ENCODE peak calls at places on chromosomes 11 and 22, in five cellular contexts. T, U, W, H and Y are unnamed samples.
A peak's percentile ranks its signal among the peaks of the same experiment; 100 is the strongest.

GRCh38 chr11:44957051-44957515 is 6.4 kb upstream of the TP53I11 start:
- ATAC-seq in T (no peak), H (no peak), W (no peak), U (no peak), Y (peak; percentile 27)

GRCh38 chr11:83078269-83078668 is 6.6 kb upstream of the RAB30 start:
- ATAC-seq in W (no peak), H (no peak), U (no peak), T (no peak), Y (no peak)

GRCh38 chr11:126007263-126007662 is 55.4 kb downstream of the CDON start:
- ATAC-seq in H (peak; percentile 81), U (no peak), W (peak; percentile 85), T (peak; percentile 79), Y (peak; percentile 58)

GRCh38 chr11:16612234-16612571 is 126.2 kb upstream of the C11orf58 start:
- ATAC-seq in H (no peak), T (no peak), U (no peak), W (no peak), Y (no peak)

GRCh38 chr11:113722934-113723333 is 16.8 kb upstream of the TMPRSS5 start:
- ATAC-seq in W (no peak), U (no peak), H (no peak), T (no peak), Y (no peak)

GRCh38 chr11:12745787-12746186 is 71.6 kb downstream of the TEAD1 start:
- ATAC-seq in W (no peak), U (no peak), T (no peak), H (no peak), Y (no peak)

GRCh38 chr11:34633990-34634725 is 13.3 kb downstream of the EHF start:
- ATAC-seq in U (peak; percentile 34), T (peak; percentile 6), W (no peak), H (no peak), Y (no peak)

GRCh38 chr11:17598700-17599459 is 51.8 kb downstream of the OTOG start:
- ATAC-seq in U (peak; percentile 75), W (peak; percentile 79), H (peak; percentile 73), T (peak; percentile 92), Y (peak; percentile 67)

GRCh38 chr11:19316434-19316833 is 75.7 kb upstream of the E2F8 start:
- ATAC-seq in H (no peak), T (peak; percentile 26), U (no peak), W (peak; percentile 85), Y (peak; percentile 54)

GRCh38 chr11:42576318-42576717 is 735.5 kb upstream of the API5 start:
- ATAC-seq in U (no peak), H (no peak), T (no peak), W (no peak), Y (no peak)

GRCh38 chr22:32539631-32540449 is 65.2 kb downstream of the FBXO7 start:
- ATAC-seq in U (peak; percentile 5), H (peak; percentile 79), W (peak; percentile 51), T (peak; percentile 55), Y (peak; percentile 17)

GRCh38 chr11:23520226-23520960 is 660.1 kb upstream of the CCDC179 start:
- ATAC-seq in W (no peak), H (no peak), U (no peak), T (no peak), Y (no peak)

GRCh38 chr11:104946907-104947306 is 21.5 kb downstream of the CASP4 start:
- ATAC-seq in U (peak; percentile 53), H (peak; percentile 53), T (peak; percentile 75), W (peak; percentile 63), Y (no peak)

GRCh38 chr11:19744130-19744529 is 31.5 kb downstream of the NAV2 start:
- ATAC-seq in W (no peak), H (no peak), T (no peak), U (no peak), Y (no peak)

GRCh38 chr11:63869686-63870085 is 30.8 kb downstream of the MARK2 start:
- ATAC-seq in W (no peak), T (no peak), H (no peak), U (no peak), Y (no peak)

GRCh38 chr11:291281-292210 is 2.6 kb downstream of the PGGHG start:
- ATAC-seq in U (no peak), H (no peak), T (no peak), W (no peak), Y (no peak)

GRCh38 chr11:47611240-47611863 is 17.1 kb upstream of the C1QTNF4 start:
- ATAC-seq in T (peak; percentile 51), W (no peak), U (no peak), H (no peak), Y (no peak)

GRCh38 chr11:46472662-46472994 is 81.1 kb upstream of the CHRM4 start:
- ATAC-seq in T (peak; percentile 88), H (peak; percentile 71), U (peak; percentile 84), W (peak; percentile 76), Y (no peak)

GRCh38 chr11:123197711-123198110 is 2.7 kb upstream of the CLMP start:
- ATAC-seq in T (no peak), H (no peak), W (no peak), U (no peak), Y (no peak)

GRCh38 chr11:123209591-123209990 is 14.5 kb upstream of the CLMP start:
- ATAC-seq in H (no peak), W (no peak), T (no peak), U (no peak), Y (no peak)

GRCh38 chr11:130489716-130490115 is 41.3 kb downstream of the ADAMTS15 start:
- ATAC-seq in H (no peak), T (no peak), U (no peak), W (no peak), Y (no peak)

DNA sequence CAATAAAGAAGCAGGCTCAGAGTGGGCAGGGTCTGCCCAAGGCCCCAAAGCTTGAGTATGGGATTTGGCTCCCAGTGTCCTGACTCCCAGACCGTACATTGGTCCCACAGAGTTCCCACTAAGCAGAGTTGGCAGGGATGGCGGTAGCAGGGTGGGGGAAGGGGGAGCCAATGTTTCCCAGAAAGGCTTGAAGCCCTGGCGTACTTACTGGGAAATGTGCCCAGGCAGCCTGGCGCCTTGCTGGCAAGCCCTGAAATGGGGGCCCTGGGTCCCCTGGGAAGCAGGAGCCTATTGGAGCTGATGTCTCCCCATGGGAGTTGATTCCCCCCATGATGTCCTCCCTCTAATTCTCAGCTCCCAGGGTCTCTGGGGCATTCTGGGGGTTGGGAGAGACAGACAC is 9.3 kb downstream of the ARHGEF17 start:
- ATAC-seq in U (no peak), T (peak; percentile 40), H (peak; percentile 67), W (peak; percentile 53), Y (peak; percentile 52)
- H3K4me1 ChIP-seq in U (peaks cover 43% of the 10 kb centered on the region), T (peaks cover 61% of the 10 kb centered on the region), H (peaks cover 100% of the 10 kb centered on the region), W (peaks cover 57% of the 10 kb centered on the region), Y (peaks cover 13% of the 10 kb centered on the region)

DNA sequence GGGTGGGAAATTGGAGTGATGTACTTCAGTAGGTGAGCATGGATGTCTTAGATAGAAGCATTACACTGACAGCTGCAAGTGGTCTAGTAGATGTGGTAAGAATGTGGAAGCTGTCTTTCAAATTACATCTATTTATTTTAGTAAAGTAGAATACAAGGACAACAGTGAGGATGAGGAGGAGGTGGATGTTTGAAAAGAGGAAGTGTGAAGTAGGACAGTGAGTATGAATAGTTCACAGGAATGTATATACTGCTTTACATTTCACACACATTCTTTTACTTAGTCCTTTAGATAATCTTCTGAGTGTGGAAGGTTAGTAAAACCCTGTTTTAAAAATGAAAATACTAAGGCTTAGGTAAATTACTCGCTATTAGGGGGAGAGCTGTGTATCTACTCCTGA is 64.3 kb downstream of the HIPK3 start:
- ATAC-seq in T (no peak), W (no peak), H (no peak), U (no peak), Y (no peak)
- H3K4me1 ChIP-seq in T (peaks cover 8% of the 10 kb centered on the region), W (peaks cover 12% of the 10 kb centered on the region), H (peaks cover 97% of the 10 kb centered on the region), U (peaks cover 40% of the 10 kb centered on the region), Y (peaks cover 21% of the 10 kb centered on the region)

GRCh38 chr11:75469785-75470405 is 36.9 kb upstream of the KLHL35 start:
- ATAC-seq in T (no peak), H (no peak), U (no peak), W (no peak), Y (no peak)
- H3K4me1 ChIP-seq in T (peaks cover 7% of the 10 kb centered on the region), H (peaks cover 48% of the 10 kb centered on the region), U (peaks cover 5% of the 10 kb centered on the region), W (peaks cover 7% of the 10 kb centered on the region), Y (peaks cover 6% of the 10 kb centered on the region)

GRCh38 chr11:66237867-66238266 is 30.6 kb upstream of the RAB1B start:
- ATAC-seq in T (no peak), W (no peak), U (no peak), H (no peak), Y (no peak)
- H3K4me1 ChIP-seq in T (no peaks in the 10 kb centered on the region), W (no peaks in the 10 kb centered on the region), U (no peaks in the 10 kb centered on the region), H (peaks cover 6% of the 10 kb centered on the region), Y (no peaks in the 10 kb centered on the region)

GRCh38 chr11:96315476-96315875 is 27.5 kb downstream of the MAML2 start:
- ATAC-seq in H (no peak), W (no peak), T (no peak), U (no peak), Y (no peak)
- H3K4me1 ChIP-seq in H (peaks cover 72% of the 10 kb centered on the region), W (peaks cover 19% of the 10 kb centered on the region), T (peaks cover 40% of the 10 kb centered on the region), U (peaks cover 30% of the 10 kb centered on the region), Y (peaks cover 27% of the 10 kb centered on the region)

DNA sequence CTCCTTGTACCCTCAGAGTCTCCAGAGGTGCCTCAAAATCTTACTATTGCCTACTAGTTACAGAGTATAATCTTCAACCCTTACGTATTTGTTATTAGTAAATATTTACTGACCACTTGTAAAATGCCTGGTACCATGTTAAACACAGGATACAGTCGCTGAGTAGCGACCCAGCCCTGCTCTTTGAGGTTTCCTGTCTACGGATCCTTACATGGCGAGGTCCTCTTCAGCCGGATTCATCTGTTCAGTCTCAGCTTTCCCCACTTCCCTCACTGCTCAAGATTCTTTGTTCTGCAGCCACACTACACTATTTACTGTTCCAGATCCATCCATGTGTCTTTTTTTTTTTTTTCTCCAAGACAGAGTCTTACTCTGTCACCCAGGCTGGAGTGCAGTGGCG is 13.2 kb upstream of the TTC36 start:
- ATAC-seq in H (no peak), W (no peak), T (peak; percentile 30), U (no peak), Y (no peak)
- H3K4me1 ChIP-seq in H (no peaks in the 10 kb centered on the region), W (no peaks in the 10 kb centered on the region), T (no peaks in the 10 kb centered on the region), U (no peaks in the 10 kb centered on the region), Y (no peaks in the 10 kb centered on the region)

DNA sequence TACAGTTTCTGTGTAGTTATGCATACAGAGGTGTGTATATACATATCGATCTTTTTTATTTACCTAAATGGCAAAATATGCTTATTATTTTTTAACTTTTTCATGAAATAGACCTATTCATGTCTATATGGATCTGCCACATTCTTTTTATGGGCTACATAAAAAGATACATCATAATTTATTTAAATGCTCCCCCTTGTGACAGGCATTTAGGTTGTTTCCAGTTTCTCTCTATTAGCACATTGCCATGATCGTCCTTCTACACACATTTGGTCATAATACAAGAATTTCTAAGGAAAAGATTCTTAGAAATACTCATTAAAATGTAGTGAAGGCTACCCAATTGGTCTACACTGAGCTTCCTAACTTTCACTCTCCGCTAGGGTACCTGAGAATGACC is 1067.4 kb downstream of the OPCML start:
- ATAC-seq in W (no peak), U (no peak), T (no peak), H (no peak), Y (no peak)
- H3K4me1 ChIP-seq in W (no peaks in the 10 kb centered on the region), U (no peaks in the 10 kb centered on the region), T (no peaks in the 10 kb centered on the region), H (no peaks in the 10 kb centered on the region), Y (no peaks in the 10 kb centered on the region)

DNA sequence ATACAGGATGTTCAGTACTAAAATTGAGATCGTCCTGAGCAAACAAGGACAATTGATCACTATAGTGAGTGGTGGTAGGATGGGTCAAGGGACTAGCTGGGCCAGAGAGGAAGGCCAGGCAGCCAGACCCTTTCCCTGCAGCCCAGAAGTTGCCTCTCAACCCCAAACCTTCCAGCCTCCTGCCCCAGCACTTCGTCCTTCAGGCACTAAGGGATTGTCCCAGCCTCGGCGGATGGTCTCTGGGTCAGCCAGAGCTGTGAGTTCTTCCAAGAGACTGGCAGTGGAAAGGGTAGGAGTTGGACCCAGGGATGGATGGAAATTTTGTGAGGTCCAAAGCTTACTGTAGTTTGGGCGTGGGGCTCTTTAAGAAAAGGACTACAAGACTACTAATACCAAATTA is 3.6 kb upstream of the LMO1 start:
- ATAC-seq in T (no peak), U (no peak), H (no peak), W (no peak), Y (no peak)
- H3K4me1 ChIP-seq in T (peaks cover 5% of the 10 kb centered on the region), U (peaks cover 32% of the 10 kb centered on the region), H (peaks cover 22% of the 10 kb centered on the region), W (no peaks in the 10 kb centered on the region), Y (peaks cover 39% of the 10 kb centered on the region)